ENCODE peak calls at places on chromosomes 11 and 22, in four cellular contexts. A is AG04449, W is cardiac fibroblast, I is T-cell. E is an unnamed sample.

GRCh38 chr11:124670732-124671131 is 2.8 kb downstream of the SIAE start:
- DNase-seq in A (no peak), W (peak), I (peak), E (peak)

GRCh38 chr11:87560352-87560751 is 522.6 kb downstream of the TMEM135 start:
- DNase-seq in A (no peak), W (no peak), I (no peak), E (no peak)

GRCh38 chr11:14105446-14105845 is 142.9 kb downstream of the SPON1 start:
- DNase-seq in A (no peak), W (no peak), I (no peak), E (no peak)

GRCh38 chr22:41885116-41885515 is 29.8 kb downstream of the SHISA8 start:
- DNase-seq in A (no peak), W (no peak), I (no peak), E (no peak)

GRCh38 chr11:34439521-34440258 is 956 bp downstream of the CAT start:
- DNase-seq in A (no peak), W (no peak), I (no peak), E (no peak)

GRCh38 chr22:33271390-33272161 is 213.4 kb upstream of the SYN3 start:
- DNase-seq in A (no peak), W (peak), I (no peak), E (no peak)

GRCh38 chr11:64278576-64279190 is 5.8 kb downstream of the BAD start:
- DNase-seq in A (no peak), W (no peak), I (no peak), E (no peak)

GRCh38 chr22:49746065-49746464 is 81.6 kb downstream of the BRD1 start:
- DNase-seq in A (no peak), W (no peak), I (no peak), E (no peak)

GRCh38 chr11:71977743-71978418 is 20.8 kb upstream of the IL18BP start:
- DNase-seq in A (no peak), W (peak), I (peak), E (peak)

GRCh38 chr11:17695454-17696441 is 23.6 kb upstream of the MYOD1 start:
- DNase-seq in A (no peak), W (no peak), I (no peak), E (no peak)

GRCh38 chr11:19995131-19995530 is 165.1 kb downstream of the DBX1 start:
- DNase-seq in A (peak), W (peak), I (no peak), E (no peak)

GRCh38 chr11:14860511-14860910 is 31.5 kb downstream of the CYP2R1 start:
- DNase-seq in A (no peak), W (peak), I (no peak), E (no peak)